ENCODE peak calls at places on chromosomes 13 and 19, in ten cellular contexts. T is HT-29; C is cardiac muscle cell; L is HTR-8/SVneo; O is hippocampal formation; H is NCI-H1417; S is choroid plexus epithelial cell; B is naive thymus-derived CD8-positive, alpha-beta T cell; F is NCI-H69; Z is psoas muscle. D is an unnamed sample.

GRCh38 chr19:31347356-31347755 is 1.9 kb downstream of the TSHZ3 start:
- DNase-seq in T (no peak), C (no peak), L (no peak), O (no peak), H (no peak), S (no peak), B (no peak), F (no peak), Z (no peak), D (no peak)

GRCh38 chr13:27919934-27920676 is at the start of gene PDX1:
- DNase-seq in T (peak), C (peak), L (peak), O (no peak), H (no peak), S (no peak), B (no peak), F (peak), Z (no peak), D (peak)

GRCh38 chr13:59690857-59691500 is 472.7 kb downstream of the DIAPH3 start:
- DNase-seq in T (no peak), C (no peak), L (no peak), O (no peak), H (no peak), S (peak), B (no peak), F (no peak), Z (no peak), D (no peak)

GRCh38 chr19:49151339-49152217 is 3.6 kb downstream of the HRC start:
- DNase-seq in T (peak), C (peak), L (no peak), O (no peak), H (peak), S (peak), B (no peak), F (peak), Z (peak), D (peak)

GRCh38 chr19:485583-486236 is 10.6 kb upstream of the MADCAM1 start:
- DNase-seq in T (no peak), C (no peak), L (no peak), O (peak), H (no peak), S (peak), B (no peak), F (peak), Z (peak), D (peak)

GRCh38 chr13:20360041-20360491 is 127.9 kb upstream of the GJB6 start:
- DNase-seq in T (no peak), C (no peak), L (no peak), O (no peak), H (no peak), S (peak), B (no peak), F (no peak), Z (no peak), D (no peak)

GRCh38 chr13:75452564-75452963 is 29.4 kb downstream of the TBC1D4 start:
- DNase-seq in T (no peak), C (no peak), L (no peak), O (no peak), H (no peak), S (peak), B (no peak), F (no peak), Z (no peak), D (no peak)

GRCh38 chr19:56725829-56726424 is 54.4 kb upstream of the ZNF835 start:
- DNase-seq in T (peak), C (no peak), L (no peak), O (peak), H (no peak), S (peak), B (no peak), F (peak), Z (no peak), D (no peak)

GRCh38 chr13:113226873-113227272 is 17.5 kb downstream of the CUL4A start:
- DNase-seq in T (no peak), C (no peak), L (no peak), O (no peak), H (no peak), S (peak), B (no peak), F (no peak), Z (no peak), D (no peak)

GRCh38 chr13:49403966-49404365 is 39.9 kb downstream of the CAB39L start:
- DNase-seq in T (no peak), C (no peak), L (no peak), O (no peak), H (no peak), S (no peak), B (no peak), F (no peak), Z (no peak), D (no peak)

GRCh38 chr19:58317481-58318072 is 9.2 kb upstream of the ZSCAN22 start:
- DNase-seq in T (peak), C (peak), L (no peak), O (no peak), H (no peak), S (peak), B (peak), F (no peak), Z (no peak), D (peak)

GRCh38 chr13:109314101-109314500 is 472.3 kb downstream of the IRS2 start:
- DNase-seq in T (no peak), C (no peak), L (no peak), O (no peak), H (no peak), S (peak), B (no peak), F (no peak), Z (no peak), D (no peak)

GRCh38 chr13:94073006-94073744 is 406.3 kb downstream of the DCT start:
- DNase-seq in T (no peak), C (peak), L (no peak), O (no peak), H (peak), S (peak), B (no peak), F (peak), Z (no peak), D (no peak)

GRCh38 chr13:60869941-60870613 is 473.1 kb downstream of the TDRD3 start:
- DNase-seq in T (no peak), C (no peak), L (no peak), O (no peak), H (peak), S (no peak), B (no peak), F (no peak), Z (no peak), D (no peak)

GRCh38 chr19:4754248-4754647 is 30.6 kb upstream of the DPP9 start:
- DNase-seq in T (no peak), C (no peak), L (no peak), O (no peak), H (peak), S (peak), B (no peak), F (peak), Z (no peak), D (peak)

GRCh38 chr19:58128041-58128685 is 22.4 kb downstream of the ZNF329 start:
- DNase-seq in T (no peak), C (no peak), L (no peak), O (no peak), H (no peak), S (peak), B (no peak), F (no peak), Z (no peak), D (no peak)

GRCh38 chr13:60286707-60287106 is 110.3 kb upstream of the TDRD3 start:
- DNase-seq in T (no peak), C (no peak), L (no peak), O (no peak), H (no peak), S (no peak), B (no peak), F (no peak), Z (no peak), D (no peak)

GRCh38 chr19:34429553-34429952 is 1.4 kb downstream of the UBA2 start:
- DNase-seq in T (no peak), C (no peak), L (no peak), O (no peak), H (no peak), S (no peak), B (no peak), F (no peak), Z (no peak), D (no peak)

GRCh38 chr19:18672606-18673337 is 10.7 kb upstream of the CRTC1 start:
- DNase-seq in T (peak), C (no peak), L (no peak), O (peak), H (no peak), S (peak), B (no peak), F (peak), Z (peak), D (peak)

GRCh38 chr19:6066661-6067646 is 43.3 kb downstream of the RFX2 start:
- DNase-seq in T (peak), C (peak), L (no peak), O (peak), H (peak), S (peak), B (no peak), F (peak), Z (peak), D (peak)

GRCh38 chr13:27969073-27969865 is at the start of gene CDX2:
- DNase-seq in T (peak), C (no peak), L (no peak), O (no peak), H (no peak), S (no peak), B (no peak), F (no peak), Z (no peak), D (no peak)

GRCh38 chr13:76663941-76664340 is 222.3 kb downstream of the KCTD12 start:
- DNase-seq in T (no peak), C (no peak), L (no peak), O (peak), H (no peak), S (peak), B (no peak), F (peak), Z (no peak), D (no peak)

GRCh38 chr19:17610384-17610783 is 54.9 kb downstream of the COLGALT1 start:
- DNase-seq in T (no peak), C (no peak), L (peak), O (no peak), H (no peak), S (peak), B (no peak), F (no peak), Z (no peak), D (peak)

GRCh38 chr19:1361601-1362384 is 21.9 kb upstream of the NDUFS7 start:
- DNase-seq in T (no peak), C (no peak), L (no peak), O (no peak), H (no peak), S (peak), B (no peak), F (peak), Z (no peak), D (peak)

GRCh38 chr13:93413972-93414717 is 187.5 kb downstream of the GPC6 start:
- DNase-seq in T (no peak), C (no peak), L (no peak), O (no peak), H (no peak), S (peak), B (no peak), F (peak), Z (no peak), D (no peak)

GRCh38 chr19:41407271-41407670 is 9.7 kb downstream of the BCKDHA start:
- DNase-seq in T (no peak), C (no peak), L (no peak), O (no peak), H (peak), S (peak), B (no peak), F (no peak), Z (no peak), D (peak)

GRCh38 chr13:20446405-20446804 is 79.3 kb downstream of the CRYL1 start:
- DNase-seq in T (no peak), C (no peak), L (no peak), O (no peak), H (no peak), S (no peak), B (no peak), F (no peak), Z (no peak), D (no peak)

D was measured in dermis blood vessel endothelial cell.